ENCODE peak calls at places on chromosomes 13 and 19, in six cellular contexts. U is IMR-90, W is neuronal stem cell, K is H1, R is trophoblast cell, H is mesenchymal stem cell. Q is an unnamed sample.

GRCh38 chr13:109146912-109147624 is 517.7 kb downstream of the MYO16 start:
- DNase-seq in U (peak), W (no peak), K (no peak), R (no peak), H (peak), Q (no peak)

GRCh38 chr19:15185188-15185587 is 15.6 kb downstream of the NOTCH3 start:
- DNase-seq in U (no peak), W (no peak), K (no peak), R (no peak), H (no peak), Q (no peak)

GRCh38 chr13:64529874-64530485 is 2700.2 kb downstream of the PCDH9 start:
- DNase-seq in U (no peak), W (no peak), K (peak), R (no peak), H (peak), Q (peak)

GRCh38 chr19:32316034-32316433 is 29.4 kb upstream of the ZNF507 start:
- DNase-seq in U (no peak), W (no peak), K (no peak), R (no peak), H (no peak), Q (peak)

GRCh38 chr19:13169769-13170168 is 19.6 kb downstream of the IER2 start:
- DNase-seq in U (peak), W (no peak), K (no peak), R (peak), H (peak), Q (no peak)

GRCh38 chr19:49469828-49470614 is 4.0 kb upstream of the FLT3LG start:
- DNase-seq in U (peak), W (no peak), K (no peak), R (no peak), H (peak), Q (peak)

GRCh38 chr13:113973218-113974164 is at the start of gene C13orf46:
- DNase-seq in U (no peak), W (no peak), K (no peak), R (no peak), H (no peak), Q (no peak)

GRCh38 chr13:23599083-23599925 is 29.1 kb downstream of the TNFRSF19 start:
- DNase-seq in U (no peak), W (no peak), K (peak), R (no peak), H (no peak), Q (peak)

GRCh38 chr13:25932353-25932752 is 119.5 kb downstream of the SHISA2 start:
- DNase-seq in U (no peak), W (no peak), K (no peak), R (no peak), H (no peak), Q (no peak)

GRCh38 chr19:34120846-34121639 is 51.3 kb upstream of the LSM14A start:
- DNase-seq in U (peak), W (no peak), K (no peak), R (no peak), H (peak), Q (peak)

GRCh38 chr19:35349614-35350521 is 2.2 kb downstream of the FFAR1 start:
- DNase-seq in U (no peak), W (no peak), K (no peak), R (no peak), H (no peak), Q (peak)

GRCh38 chr19:31438401-31439269 is 89.4 kb upstream of the TSHZ3 start:
- DNase-seq in U (no peak), W (no peak), K (no peak), R (peak), H (no peak), Q (no peak)

GRCh38 chr19:57708641-57709354 is at the start of gene ZNF154:
- DNase-seq in U (peak), W (peak), K (peak), R (no peak), H (peak), Q (peak)

GRCh38 chr13:104314926-104315535 is 1248.8 kb upstream of the SLC10A2 start:
- DNase-seq in U (peak), W (no peak), K (no peak), R (no peak), H (no peak), Q (no peak)

GRCh38 chr13:26011996-26012688 is 39.7 kb downstream of the SHISA2 start:
- DNase-seq in U (no peak), W (no peak), K (no peak), R (no peak), H (no peak), Q (no peak)

GRCh38 chr13:110985570-110985969 is 70.7 kb upstream of the ANKRD10 start:
- DNase-seq in U (peak), W (no peak), K (no peak), R (no peak), H (no peak), Q (no peak)

GRCh38 chr19:7679017-7679720 is 1.5 kb upstream of the TRAPPC5 start:
- DNase-seq in U (no peak), W (no peak), K (no peak), R (peak), H (peak), Q (no peak)

GRCh38 chr19:19134687-19135158 is 3.6 kb downstream of the TMEM161A start:
- DNase-seq in U (no peak), W (no peak), K (peak), R (no peak), H (no peak), Q (peak)

GRCh38 chr19:4653793-4654436 is 14.6 kb downstream of the TNFAIP8L1 start:
- DNase-seq in U (no peak), W (no peak), K (no peak), R (no peak), H (no peak), Q (no peak)
- H4K91ac ChIP-seq in U (no peak), W (no peak), K (no peak), R (no peak), H (no peak), Q (no peak)

GRCh38 chr19:37959665-37960114 is 52.7 kb downstream of the SIPA1L3 start:
- DNase-seq in U (no peak), W (no peak), K (no peak), R (no peak), H (no peak), Q (no peak)
- H2BK5ac ChIP-seq in U (peak), W (no peak), K (no peak), R (no peak), H (no peak), Q (no peak)

DNA sequence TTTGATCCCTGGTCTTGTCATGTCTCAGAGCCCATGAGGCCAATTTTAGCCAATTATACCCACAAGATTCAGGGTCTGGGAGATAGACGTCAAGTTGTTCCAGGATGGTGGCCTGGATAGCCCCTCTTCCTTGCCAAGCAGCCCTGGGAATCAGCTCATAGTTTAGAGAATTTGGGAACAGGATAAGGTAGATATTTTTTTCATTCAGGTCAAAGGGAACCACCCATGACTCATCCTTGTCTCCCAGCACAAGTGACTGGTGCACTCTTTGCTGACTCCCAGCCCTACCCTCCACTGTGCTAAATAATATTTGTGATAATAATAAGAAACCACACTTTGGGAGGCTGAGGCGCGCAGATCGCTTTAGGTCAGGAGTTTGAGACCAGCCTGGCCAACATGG is 17.1 kb upstream of the S1PR4 start:
- DNase-seq in U (peak), W (no peak), K (no peak), R (no peak), H (peak), Q (no peak)
- H4K91ac ChIP-seq in U (no peak), W (no peak), K (no peak), R (no peak), H (no peak), Q (no peak)

GRCh38 chr19:17232258-17232657 is 6.2 kb downstream of the OCEL1 start:
- DNase-seq in U (no peak), W (no peak), K (no peak), R (no peak), H (no peak), Q (no peak)

GRCh38 chr19:17235618-17236413 is 9.8 kb downstream of the OCEL1 start:
- DNase-seq in U (peak), W (peak), K (no peak), R (no peak), H (peak), Q (peak)

GRCh38 chr19:17236414-17236716 is 9.4 kb downstream of the NR2F6 start:
- DNase-seq in U (no peak), W (no peak), K (no peak), R (no peak), H (no peak), Q (no peak)

GRCh38 chr19:17236831-17237543 is 8.7 kb downstream of the NR2F6 start:
- DNase-seq in U (no peak), W (no peak), K (no peak), R (no peak), H (no peak), Q (no peak)

GRCh38 chr19:17234911-17235617 is 9.0 kb downstream of the OCEL1 start:
- DNase-seq in U (peak), W (no peak), K (no peak), R (no peak), H (peak), Q (peak)
- H2BK5ac ChIP-seq in U (peak), W (peak), K (peak), R (no peak), H (no peak), Q (no peak)

DNA sequence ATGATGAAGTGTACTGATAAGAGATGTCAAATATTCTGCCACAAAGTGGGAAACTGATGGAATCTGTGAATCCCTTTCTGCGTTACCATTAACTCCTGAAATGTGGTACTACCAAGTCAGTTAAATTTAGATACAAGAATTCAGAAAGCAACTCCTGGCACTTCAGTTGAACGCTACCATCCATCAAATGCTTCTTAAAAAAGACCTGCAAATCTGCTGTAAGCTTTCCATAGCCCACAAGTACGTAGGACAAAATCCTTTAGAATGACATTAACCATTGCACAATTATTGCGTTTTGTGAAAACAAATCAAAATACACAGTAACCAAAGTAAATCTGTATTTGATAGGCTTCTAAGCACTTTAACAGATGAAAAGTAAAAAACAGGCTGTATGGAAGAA is 5.4 kb downstream of the SMAD9 start:
- DNase-seq in U (no peak), W (no peak), K (no peak), R (no peak), H (no peak), Q (no peak)
- H4K91ac ChIP-seq in U (no peak), W (no peak), K (no peak), R (no peak), H (no peak), Q (no peak)

GRCh38 chr19:39408392-39409206 is 2.0 kb downstream of the ZFP36 start:
- DNase-seq in U (peak), W (no peak), K (no peak), R (no peak), H (peak), Q (no peak)

GRCh38 chr19:39407644-39408391 is 1.2 kb downstream of the ZFP36 start:
- DNase-seq in U (no peak), W (no peak), K (no peak), R (no peak), H (peak), Q (no peak)

GRCh38 chr19:39410620-39411005 is 1.9 kb upstream of the PLEKHG2 start:
- DNase-seq in U (no peak), W (no peak), K (no peak), R (no peak), H (no peak), Q (no peak)

GRCh38 chr19:39409886-39410619 is 2.4 kb upstream of the PLEKHG2 start:
- DNase-seq in U (no peak), W (no peak), K (no peak), R (peak), H (peak), Q (no peak)

GRCh38 chr19:39409207-39409885 is 2.7 kb downstream of the ZFP36 start:
- DNase-seq in U (peak), W (no peak), K (peak), R (peak), H (peak), Q (peak)
- H2BK5ac ChIP-seq in U (peak), W (no peak), K (peak), R (peak), H (peak), Q (no peak)

GRCh38 chr19:11678504-11678903 is 60.2 kb downstream of the ZNF823 start:
- DNase-seq in U (no peak), W (no peak), K (no peak), R (no peak), H (no peak), Q (no peak)
- H4K91ac ChIP-seq in U (no peak), W (no peak), K (no peak), R (no peak), H (no peak), Q (no peak)

GRCh38 chr19:45621389-45621788 is 17.8 kb downstream of the EML2 start:
- DNase-seq in U (no peak), W (no peak), K (no peak), R (no peak), H (no peak), Q (no peak)

GRCh38 chr19:45615795-45616708 is 14.0 kb upstream of the GPR4 start:
- DNase-seq in U (peak), W (peak), K (peak), R (peak), H (peak), Q (peak)

GRCh38 chr19:45621976-45622503 is 17.2 kb downstream of the EML2 start:
- DNase-seq in U (no peak), W (no peak), K (no peak), R (no peak), H (no peak), Q (no peak)

GRCh38 chr19:45613926-45614725 is 12.1 kb upstream of the GPR4 start:
- DNase-seq in U (peak), W (no peak), K (no peak), R (peak), H (peak), Q (no peak)

GRCh38 chr19:45616709-45617027 is 14.7 kb upstream of the GPR4 start:
- DNase-seq in U (no peak), W (no peak), K (no peak), R (no peak), H (no peak), Q (peak)
- H2BK5ac ChIP-seq in U (no peak), W (peak), K (peak), R (no peak), H (no peak), Q (no peak)

GRCh38 chr19:2012941-2013682 is 2.4 kb downstream of the BTBD2 start:
- DNase-seq in U (no peak), W (no peak), K (no peak), R (no peak), H (no peak), Q (no peak)

GRCh38 chr19:2014731-2015610 is 543 bp downstream of the BTBD2 start:
- DNase-seq in U (no peak), W (peak), K (no peak), R (no peak), H (no peak), Q (no peak)

GRCh38 chr19:2015611-2015950 is at the start of gene BTBD2:
- DNase-seq in U (peak), W (peak), K (no peak), R (no peak), H (peak), Q (no peak)

GRCh38 chr19:2014081-2014693 is 1.3 kb downstream of the BTBD2 start:
- DNase-seq in U (no peak), W (no peak), K (no peak), R (no peak), H (no peak), Q (no peak)

DNA sequence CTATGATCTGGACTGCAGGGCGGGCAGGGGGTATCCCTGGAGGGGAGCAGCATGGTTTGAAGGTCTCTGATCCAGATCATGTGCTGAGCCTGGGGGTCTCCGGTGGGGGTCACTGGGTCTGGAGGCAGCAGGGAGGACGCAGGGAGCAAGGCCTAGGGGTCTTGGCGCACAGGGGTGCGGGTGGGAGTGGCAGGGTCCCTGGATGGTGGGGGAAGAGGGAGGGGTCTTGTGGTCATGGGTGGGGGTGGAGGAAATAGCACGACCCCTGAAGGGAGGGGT is 1.9 kb downstream of the BTBD2 start:
- DNase-seq in U (no peak), W (no peak), K (no peak), R (no peak), H (no peak), Q (no peak)
- H4K91ac ChIP-seq in U (no peak), W (no peak), K (no peak), R (no peak), H (no peak), Q (no peak)

GRCh38 chr13:21405309-21405708 is 53.8 kb downstream of the ZDHHC20 start:
- DNase-seq in U (no peak), W (no peak), K (no peak), R (no peak), H (no peak), Q (no peak)
- H2BK5ac ChIP-seq in U (no peak), W (no peak), K (no peak), R (no peak), H (no peak), Q (no peak)